ENCODE peak calls at places on chromosomes 6 and 20, in seven cellular contexts. P is upper lobe of right lung, E is Panc1, Z is uterus, G is kidney epithelial cell, R is foreskin keratinocyte, W is mammary epithelial cell. V is an unnamed sample.

GRCh38 chr20:2101057-2101934 is at the start of gene STK35:
- DNase-seq in P (no peak), R (no peak), Z (peak; percentile 78), E (no peak), G (peak; percentile 16), W (peak; percentile 65), V (no peak)

GRCh38 chr6:141501616-141502015 is 631.1 kb upstream of the GJE1 start:
- DNase-seq in G (no peak), R (no peak), P (no peak), Z (no peak), W (no peak), E (no peak), V (no peak)

GRCh38 chr20:13586133-13586532 is 52.6 kb downstream of the TASP1 start:
- DNase-seq in R (no peak), G (no peak), Z (no peak), W (no peak), E (no peak), P (no peak), V (no peak)

GRCh38 chr6:147136057-147136456 is 68.2 kb upstream of the STXBP5 start:
- DNase-seq in W (no peak), P (no peak), G (no peak), E (no peak), R (no peak), Z (no peak), V (no peak)

GRCh38 chr6:13423292-13423691 is 64.1 kb downstream of the GFOD1 start:
- DNase-seq in W (no peak), G (no peak), R (no peak), P (no peak), E (no peak), Z (no peak), V (no peak)

GRCh38 chr6:145963216-145964068 is 716 bp downstream of the SHPRH start:
- DNase-seq in G (no peak), Z (no peak), E (no peak), R (peak; percentile 45), P (peak; percentile 78), W (peak; percentile 54), V (peak; percentile 86)

GRCh38 chr6:30568245-30568644 is 3.0 kb upstream of the ABCF1 start:
- DNase-seq in G (no peak), W (no peak), P (no peak), Z (no peak), E (no peak), R (no peak), V (no peak)

GRCh38 chr20:46021361-46022359 is 7.4 kb upstream of the SLC12A5 start:
- DNase-seq in P (peak; percentile 70), G (no peak), Z (no peak), W (no peak), R (no peak), E (no peak), V (no peak)

GRCh38 chr20:16701296-16701695 is 28.5 kb upstream of the SNRPB2 start:
- DNase-seq in P (no peak), G (no peak), Z (no peak), W (peak; percentile 6), R (no peak), E (peak; percentile 1), V (no peak)

GRCh38 chr20:62517168-62517567 is 41.4 kb upstream of the GATA5 start:
- DNase-seq in E (no peak), G (no peak), P (no peak), W (no peak), R (no peak), Z (no peak), V (no peak)

GRCh38 chr6:53440331-53440730 is 91.6 kb upstream of the ELOVL5 start:
- DNase-seq in W (no peak), G (no peak), R (no peak), P (no peak), E (no peak), Z (no peak), V (no peak)

GRCh38 chr6:29980501-29980900 is 38.2 kb downstream of the HLA-A start:
- DNase-seq in Z (no peak), R (no peak), P (no peak), G (no peak), W (no peak), E (no peak), V (no peak)

GRCh38 chr6:147077251-147077650 is 127.0 kb upstream of the STXBP5 start:
- DNase-seq in G (no peak), E (no peak), Z (no peak), P (peak; percentile 85), R (no peak), W (no peak), V (no peak)

DNA sequence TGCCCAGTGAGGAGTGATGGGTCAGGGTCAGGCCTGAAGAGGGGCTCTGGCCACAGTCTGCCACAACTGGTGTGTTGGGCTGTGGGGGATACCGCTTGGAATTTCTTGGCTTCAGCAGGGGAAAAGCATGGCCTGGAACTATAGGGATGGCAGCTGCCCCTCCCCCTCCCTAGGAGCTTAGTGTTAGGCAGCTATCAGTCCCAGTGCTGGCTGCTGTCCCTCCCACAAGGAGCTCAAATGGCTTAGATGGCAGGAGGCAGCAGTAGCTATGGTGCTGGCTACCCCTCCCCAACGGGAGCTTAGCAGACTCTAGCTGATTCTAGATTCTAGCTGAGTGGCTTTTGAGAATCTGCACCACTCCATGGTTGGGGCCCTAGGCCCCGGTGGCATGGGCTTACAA is 414.5 kb upstream of the HSF2 start:
- DNase-seq in G (no peak), E (no peak), Z (no peak), R (no peak), P (no peak), W (no peak), V (no peak)
- TF ChIP-seq CTCF in G (no peak), E (no peak), Z (no peak), R (no peak), P (no peak), W (no peak), V (no peak)

GRCh38 chr6:149277621-149278020 is 39.9 kb upstream of the TAB2 start:
- DNase-seq in G (no peak), E (no peak), R (no peak), Z (no peak), W (no peak), P (no peak), V (no peak)

GRCh38 chr6:149271348-149272340 is 45.9 kb upstream of the TAB2 start:
- DNase-seq in R (no peak), Z (no peak), W (no peak), G (no peak), P (no peak), E (no peak), V (no peak)

GRCh38 chr6:149275621-149276020 is 41.9 kb upstream of the TAB2 start:
- DNase-seq in Z (no peak), R (peak; percentile 26), W (no peak), G (no peak), E (no peak), P (no peak), V (no peak)

GRCh38 chr6:149268768-149269167 is 48.7 kb upstream of the TAB2 start:
- DNase-seq in P (no peak), G (no peak), Z (no peak), E (no peak), R (no peak), W (no peak), V (no peak)

GRCh38 chr6:149273318-149273717 is 44.2 kb upstream of the TAB2 start:
- DNase-seq in W (no peak), E (no peak), R (no peak), Z (no peak), P (peak; percentile 73), G (no peak), V (no peak)
- TF ChIP-seq CTCF in W (no peak), E (no peak), R (no peak), Z (no peak), P (no peak), G (no peak), V (no peak)

GRCh38 chr6:158999154-158999668 is 791 bp downstream of the RSPH3 start:
- DNase-seq in P (no peak), G (no peak), E (no peak), W (peak; percentile 42), R (no peak), Z (no peak), V (no peak)

GRCh38 chr6:158991017-158991723 is 8.8 kb downstream of the RSPH3 start:
- DNase-seq in R (peak; percentile 60), W (peak; percentile 63), P (no peak), Z (no peak), G (no peak), E (no peak), V (no peak)

GRCh38 chr6:158999669-159000403 is at the start of gene RSPH3:
- DNase-seq in E (peak; percentile 80), W (peak; percentile 97), G (peak; percentile 80), R (peak; percentile 95), Z (peak; percentile 92), P (peak; percentile 97), V (peak; percentile 95)

GRCh38 chr6:158993639-158994038 is 6.4 kb downstream of the RSPH3 start:
- DNase-seq in P (no peak), R (no peak), W (no peak), E (no peak), Z (no peak), G (no peak), V (no peak)

GRCh38 chr6:158996863-158997262 is 3.1 kb downstream of the RSPH3 start:
- DNase-seq in R (no peak), P (no peak), E (no peak), Z (no peak), W (no peak), G (no peak), V (no peak)
- TF ChIP-seq CTCF in R (no peak), P (no peak), E (no peak), Z (no peak), W (no peak), G (no peak), V (no peak)

DNA sequence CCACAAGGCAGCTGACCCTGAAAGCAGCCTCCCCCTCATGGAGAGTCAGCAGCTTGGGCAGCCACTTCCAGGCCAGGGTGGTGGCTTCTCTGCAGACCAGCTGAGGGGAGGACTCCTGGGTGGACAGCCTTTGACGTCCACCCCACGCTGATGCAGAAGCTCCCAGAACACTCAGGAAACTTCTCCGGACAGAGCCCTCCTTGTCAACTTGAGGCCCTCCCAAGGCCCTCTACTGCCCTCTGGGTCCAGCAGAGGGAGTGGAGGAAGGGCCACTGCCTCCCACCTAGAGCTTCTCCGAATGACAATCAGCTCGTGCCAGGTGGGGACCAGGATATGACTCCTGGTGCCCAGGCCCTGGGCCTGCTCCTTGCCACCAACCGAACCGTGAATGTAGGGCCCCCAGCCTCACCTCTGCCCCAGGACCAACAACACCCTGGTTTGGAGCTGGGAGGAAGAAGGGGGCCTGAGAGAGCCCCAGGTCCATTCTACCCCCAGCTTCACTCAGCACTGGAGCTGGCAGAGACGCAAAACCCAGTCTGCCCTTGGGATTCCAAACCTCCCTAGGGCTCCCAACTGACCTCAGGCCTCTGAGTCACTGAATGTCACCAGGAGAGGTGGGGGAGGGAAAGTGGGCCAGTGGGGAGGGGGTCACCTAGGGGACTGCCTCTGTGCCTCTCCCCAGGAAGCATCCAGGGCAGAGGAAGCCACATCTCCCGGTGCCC is 10.9 kb upstream of the SLC22A7 start:
- DNase-seq in P (no peak), Z (no peak), E (no peak), R (no peak), G (no peak), W (no peak), V (peak; percentile 78)
- TF ChIP-seq CTCF in P (no peak), Z (no peak), E (no peak), R (no peak), G (no peak), W (no peak), V (no peak)

V was measured in chondrocyte.